ENCODE peak calls at places on chromosome 3, in nine cellular contexts. V is fibroblast of the conjunctiva; P is MCF 10A; E is HFFc6; W is activated T-helper 1 cell treated with anti-CD3 and anti-CD28 coated beads, Interleukin-12 subunit alpha, Interleukin-12 subunit beta, Interleukin-2, Interleukin-4 antibody, amounts not matched to agents 30 ng/mL and 10 ng/mL and 1 ng/mL, durations not matched to agents 14 hours and 24 hours and 36 hours; R is kidney; K is endothelial cell; L is stromal cell of bone marrow; J is NCI-H1092. C is an unnamed sample.
A peak's percentile ranks its signal among the peaks of the same experiment; 100 is the strongest.

GRCh38 chr3:69748503-69748902 is 9.2 kb downstream of the MITF start:
- DNase-seq in V (no peak), P (no peak), E (no peak), W (no peak), R (no peak), K (no peak), L (no peak), J (no peak), C (no peak)

GRCh38 chr3:133276594-133276993 is 123.3 kb upstream of the BFSP2 start:
- DNase-seq in V (no peak), P (no peak), E (no peak), W (no peak), R (no peak), K (no peak), L (no peak), J (peak; percentile 47), C (no peak)

GRCh38 chr3:99332726-99333125 is 305.7 kb upstream of the COL8A1 start:
- DNase-seq in V (no peak), P (no peak), E (peak; percentile 23), W (no peak), R (no peak), K (no peak), L (no peak), J (no peak), C (no peak)

GRCh38 chr3:183309276-183309675 is 56.2 kb downstream of the B3GNT5 start:
- DNase-seq in V (no peak), P (no peak), E (no peak), W (no peak), R (no peak), K (no peak), L (no peak), J (no peak), C (no peak)

GRCh38 chr3:194034556-194035336 is 101.2 kb upstream of the HES1 start:
- DNase-seq in V (no peak), P (no peak), E (no peak), W (no peak), R (peak; percentile 42), K (no peak), L (no peak), J (no peak), C (no peak)

GRCh38 chr3:66199089-66199473 is 21.7 kb upstream of the SLC25A26 start:
- DNase-seq in V (no peak), P (no peak), E (no peak), W (no peak), R (no peak), K (no peak), L (no peak), J (no peak), C (no peak)

GRCh38 chr3:5071061-5071460 is 51.0 kb upstream of the ARL8B start:
- DNase-seq in V (peak; percentile 80), P (peak; percentile 78), E (peak; percentile 24), W (no peak), R (no peak), K (no peak), L (peak; percentile 44), J (no peak), C (peak; percentile 28)

GRCh38 chr3:167078070-167078622 is 302.0 kb downstream of the ZBBX start:
- DNase-seq in V (no peak), P (peak; percentile 10), E (no peak), W (no peak), R (no peak), K (no peak), L (no peak), J (no peak), C (no peak)

GRCh38 chr3:169179193-169180122 is 484.1 kb downstream of the MECOM start:
- DNase-seq in V (no peak), P (no peak), E (no peak), W (no peak), R (no peak), K (no peak), L (no peak), J (no peak), C (no peak)

GRCh38 chr3:125023833-125024560 is 31.8 kb downstream of the HEG1 start:
- DNase-seq in V (no peak), P (no peak), E (no peak), W (no peak), R (no peak), K (no peak), L (no peak), J (no peak), C (no peak)

GRCh38 chr3:7713724-7714123 is 787.9 kb upstream of the LMCD1 start:
- DNase-seq in V (no peak), P (no peak), E (no peak), W (no peak), R (no peak), K (no peak), L (no peak), J (no peak), C (no peak)

GRCh38 chr3:168049366-168049974 is 46.3 kb downstream of the GOLIM4 start:
- DNase-seq in V (no peak), P (no peak), E (peak; percentile 47), W (no peak), R (no peak), K (no peak), L (peak; percentile 72), J (no peak), C (no peak)

GRCh38 chr3:108060331-108060730 is 30.5 kb downstream of the CD47 start:
- DNase-seq in V (no peak), P (no peak), E (no peak), W (no peak), R (no peak), K (no peak), L (no peak), J (no peak), C (no peak)

GRCh38 chr3:30578986-30579579 is 27.3 kb upstream of the TGFBR2 start:
- DNase-seq in V (no peak), P (peak; percentile 57), E (no peak), W (no peak), R (no peak), K (no peak), L (no peak), J (no peak), C (no peak)

GRCh38 chr3:128922804-128923459 is 43.5 kb downstream of the ACAD9 start:
- DNase-seq in V (no peak), P (no peak), E (no peak), W (peak; percentile 46), R (no peak), K (no peak), L (no peak), J (no peak), C (no peak)

GRCh38 chr3:114590309-114591047 is 296.6 kb downstream of the TIGIT start:
- DNase-seq in V (no peak), P (no peak), E (no peak), W (no peak), R (no peak), K (no peak), L (no peak), J (no peak), C (no peak)

GRCh38 chr3:14897266-14897665 is 50.1 kb upstream of the NR2C2 start:
- DNase-seq in V (no peak), P (no peak), E (no peak), W (no peak), R (no peak), K (no peak), L (no peak), J (no peak), C (no peak)

GRCh38 chr3:38843898-38844297 is 27.9 kb upstream of the SCN10A start:
- DNase-seq in V (peak; percentile 62), P (peak; percentile 55), E (peak; percentile 65), W (no peak), R (no peak), K (peak; percentile 23), L (peak; percentile 53), J (no peak), C (no peak)

GRCh38 chr3:115399751-115400150 is 223.6 kb upstream of the GAP43 start:
- DNase-seq in V (no peak), P (no peak), E (no peak), W (no peak), R (no peak), K (no peak), L (no peak), J (no peak), C (no peak)

GRCh38 chr3:143896486-143896885 is 48.2 kb upstream of the SLC9A9 start:
- DNase-seq in V (no peak), P (no peak), E (no peak), W (no peak), R (no peak), K (no peak), L (peak; percentile 22), J (no peak), C (no peak)

GRCh38 chr3:10941972-10942371 is 50.6 kb upstream of the SLC6A1 start:
- DNase-seq in V (no peak), P (no peak), E (peak; percentile 8), W (no peak), R (peak; percentile 1), K (peak; percentile 37), L (no peak), J (no peak), C (no peak)

GRCh38 chr3:40086890-40087884 is 222.3 kb upstream of the EIF1B start:
- DNase-seq in V (no peak), P (no peak), E (no peak), W (no peak), R (peak; percentile 52), K (no peak), L (no peak), J (no peak), C (no peak)

GRCh38 chr3:14019459-14019858 is 105.2 kb downstream of the CHCHD4 start:
- DNase-seq in V (no peak), P (no peak), E (no peak), W (no peak), R (no peak), K (no peak), L (no peak), J (no peak), C (no peak)

GRCh38 chr3:52606373-52607085 is 70.1 kb downstream of the UQCC5 start:
- DNase-seq in V (peak; percentile 3), P (peak; percentile 94), E (peak; percentile 17), W (no peak), R (no peak), K (no peak), L (no peak), J (peak; percentile 46), C (no peak)

GRCh38 chr3:158801200-158801599 is 654 bp upstream of the MFSD1 start:
- DNase-seq in V (no peak), P (no peak), E (peak; percentile 6), W (no peak), R (no peak), K (no peak), L (no peak), J (no peak), C (no peak)

GRCh38 chr3:13316603-13317002 is 103.5 kb downstream of the NUP210 start:
- DNase-seq in V (no peak), P (no peak), E (no peak), W (no peak), R (no peak), K (no peak), L (no peak), J (no peak), C (no peak)

GRCh38 chr3:55296781-55297180 is 190.3 kb downstream of the WNT5A start:
- DNase-seq in V (peak; percentile 42), P (no peak), E (no peak), W (no peak), R (no peak), K (no peak), L (peak; percentile 36), J (no peak), C (no peak)

GRCh38 chr3:197027151-197027895 is 2.3 kb downstream of the MELTF start:
- DNase-seq in V (no peak), P (no peak), E (no peak), W (no peak), R (no peak), K (no peak), L (no peak), J (no peak), C (no peak)

GRCh38 chr3:16639806-16640205 is 34.6 kb upstream of the DAZL start:
- DNase-seq in V (no peak), P (no peak), E (no peak), W (no peak), R (no peak), K (no peak), L (no peak), J (no peak), C (no peak)

GRCh38 chr3:126343675-126344074 is 13.5 kb downstream of the KLF15 start:
- DNase-seq in V (no peak), P (no peak), E (no peak), W (no peak), R (peak; percentile 61), K (no peak), L (no peak), J (no peak), C (no peak)

C was measured in RCC 7860.